ENCODE peak calls at places on chromosome 15, in eight cellular contexts. One of them, this sample, is unnamed.

GRCh38 chr15:63752075-63752684 is 81.6 kb downstream of the HERC1 start:
- DNase-seq in activated gamma-delta T cell: no peak
- DNase-seq in lung: peak
- DNase-seq in activated CD8-positive, alpha-beta T cell treated with anti-CD3 and anti-CD28 coated beads for 36 hours: peak
- DNase-seq in CD8-positive, alpha-beta memory T cell: peak
- DNase-seq in posterior vena cava: no peak
- DNase-seq in effector CD4-positive, alpha-beta T cell: peak
- DNase-seq in body of pancreas: peak
- DNase-seq in this sample: no peak

GRCh38 chr15:65584241-65584640 is 26.7 kb downstream of the INTS14 start:
- DNase-seq in activated gamma-delta T cell: no peak
- DNase-seq in lung: no peak
- DNase-seq in activated CD8-positive, alpha-beta T cell treated with anti-CD3 and anti-CD28 coated beads for 36 hours: no peak
- DNase-seq in CD8-positive, alpha-beta memory T cell: no peak
- DNase-seq in posterior vena cava: no peak
- DNase-seq in effector CD4-positive, alpha-beta T cell: no peak
- DNase-seq in body of pancreas: no peak
- DNase-seq in this sample: no peak

GRCh38 chr15:58459562-58459961 is 27.8 kb downstream of the LIPC start:
- DNase-seq in activated gamma-delta T cell: no peak
- DNase-seq in lung: no peak
- DNase-seq in activated CD8-positive, alpha-beta T cell treated with anti-CD3 and anti-CD28 coated beads for 36 hours: no peak
- DNase-seq in CD8-positive, alpha-beta memory T cell: no peak
- DNase-seq in posterior vena cava: no peak
- DNase-seq in effector CD4-positive, alpha-beta T cell: no peak
- DNase-seq in body of pancreas: no peak
- DNase-seq in this sample: no peak

GRCh38 chr15:78154955-78155354 is 5.8 kb downstream of the IDH3A start:
- DNase-seq in activated gamma-delta T cell: no peak
- DNase-seq in lung: no peak
- DNase-seq in activated CD8-positive, alpha-beta T cell treated with anti-CD3 and anti-CD28 coated beads for 36 hours: no peak
- DNase-seq in CD8-positive, alpha-beta memory T cell: no peak
- DNase-seq in posterior vena cava: no peak
- DNase-seq in effector CD4-positive, alpha-beta T cell: no peak
- DNase-seq in body of pancreas: no peak
- DNase-seq in this sample: no peak

GRCh38 chr15:73923156-73923487 is 3.1 kb upstream of the LOXL1 start:
- DNase-seq in activated gamma-delta T cell: no peak
- DNase-seq in lung: no peak
- DNase-seq in activated CD8-positive, alpha-beta T cell treated with anti-CD3 and anti-CD28 coated beads for 36 hours: no peak
- DNase-seq in CD8-positive, alpha-beta memory T cell: no peak
- DNase-seq in posterior vena cava: no peak
- DNase-seq in effector CD4-positive, alpha-beta T cell: no peak
- DNase-seq in body of pancreas: no peak
- DNase-seq in this sample: no peak

GRCh38 chr15:47822066-47822465 is 104.8 kb downstream of the SEMA6D start:
- DNase-seq in activated gamma-delta T cell: no peak
- DNase-seq in lung: no peak
- DNase-seq in activated CD8-positive, alpha-beta T cell treated with anti-CD3 and anti-CD28 coated beads for 36 hours: no peak
- DNase-seq in CD8-positive, alpha-beta memory T cell: no peak
- DNase-seq in posterior vena cava: no peak
- DNase-seq in effector CD4-positive, alpha-beta T cell: no peak
- DNase-seq in body of pancreas: no peak
- DNase-seq in this sample: no peak

GRCh38 chr15:68652141-68652540 is 73.3 kb downstream of the CORO2B start:
- DNase-seq in activated gamma-delta T cell: no peak
- DNase-seq in lung: no peak
- DNase-seq in activated CD8-positive, alpha-beta T cell treated with anti-CD3 and anti-CD28 coated beads for 36 hours: no peak
- DNase-seq in CD8-positive, alpha-beta memory T cell: no peak
- DNase-seq in posterior vena cava: peak
- DNase-seq in effector CD4-positive, alpha-beta T cell: no peak
- DNase-seq in body of pancreas: peak
- DNase-seq in this sample: no peak

GRCh38 chr15:70478251-70478990 is 284.9 kb downstream of the UACA start:
- DNase-seq in activated gamma-delta T cell: no peak
- DNase-seq in lung: no peak
- DNase-seq in activated CD8-positive, alpha-beta T cell treated with anti-CD3 and anti-CD28 coated beads for 36 hours: peak
- DNase-seq in CD8-positive, alpha-beta memory T cell: no peak
- DNase-seq in posterior vena cava: peak
- DNase-seq in effector CD4-positive, alpha-beta T cell: no peak
- DNase-seq in body of pancreas: no peak
- DNase-seq in this sample: no peak

This sample was measured in type B pancreatic cell.